ENCODE peak calls at places on chromosomes 4 and X, in seven cellular contexts. V is H9, W is cardiac fibroblast, R is omental fat pad, N is heart left ventricle, S is uterus, C is GM06990. Y is an unnamed sample.

GRCh38 chrX:134388161-134389109 is 71.5 kb upstream of the HPRT1 start:
- DNase-seq in C (peak), S (no peak), R (no peak), V (no peak), N (no peak), W (no peak), Y (peak)

GRCh38 chr4:62408467-62408866 is 1208.3 kb downstream of the ADGRL3 start:
- DNase-seq in R (no peak), S (no peak), C (no peak), V (no peak), W (no peak), N (no peak), Y (no peak)

GRCh38 chr4:39495446-39496208 is 31.6 kb downstream of the UGDH start:
- DNase-seq in W (peak), C (no peak), V (no peak), N (no peak), S (no peak), R (no peak), Y (no peak)

GRCh38 chrX:24485976-24486680 is 21.0 kb downstream of the PDK3 start:
- DNase-seq in N (no peak), V (no peak), R (no peak), S (no peak), W (no peak), C (no peak), Y (no peak)

GRCh38 chr4:102299708-102300107 is 45.6 kb downstream of the SLC39A8 start:
- DNase-seq in C (peak), R (no peak), W (peak), V (peak), S (no peak), N (no peak), Y (peak)

GRCh38 chrX:72052415-72053090 is 79.2 kb downstream of the RTL5 start:
- DNase-seq in S (no peak), V (peak), C (no peak), W (no peak), N (no peak), R (no peak), Y (no peak)

GRCh38 chr4:54322817-54323417 is 93.8 kb downstream of the PDGFRA start:
- DNase-seq in R (peak), W (peak), N (peak), V (peak), S (peak), C (peak), Y (peak)

GRCh38 chrX:1102786-1103185 is 109.7 kb downstream of the CRLF2 start:
- DNase-seq in C (no peak), V (no peak), W (no peak), N (no peak), R (no peak), S (no peak), Y (no peak)

GRCh38 chr4:87961993-87962791 is 13.3 kb upstream of the SPP1 start:
- DNase-seq in R (no peak), C (no peak), S (no peak), W (peak), N (no peak), V (no peak), Y (no peak)

GRCh38 chr4:88297131-88297530 is 12.8 kb upstream of the PPM1K start:
- DNase-seq in W (no peak), S (no peak), R (no peak), V (no peak), C (no peak), N (no peak), Y (no peak)

GRCh38 chrX:57285001-57285400 is 1.5 kb upstream of the FAAH2 start:
- DNase-seq in V (no peak), S (no peak), N (no peak), C (no peak), W (no peak), R (no peak), Y (no peak)

GRCh38 chrX:57282568-57282967 is 3.9 kb upstream of the FAAH2 start:
- DNase-seq in V (no peak), W (no peak), N (no peak), R (no peak), C (no peak), S (no peak), Y (no peak)

GRCh38 chrX:57289089-57289488 is 2.6 kb downstream of the FAAH2 start:
- DNase-seq in C (no peak), W (no peak), S (no peak), V (no peak), N (no peak), R (no peak), Y (no peak)

DNA sequence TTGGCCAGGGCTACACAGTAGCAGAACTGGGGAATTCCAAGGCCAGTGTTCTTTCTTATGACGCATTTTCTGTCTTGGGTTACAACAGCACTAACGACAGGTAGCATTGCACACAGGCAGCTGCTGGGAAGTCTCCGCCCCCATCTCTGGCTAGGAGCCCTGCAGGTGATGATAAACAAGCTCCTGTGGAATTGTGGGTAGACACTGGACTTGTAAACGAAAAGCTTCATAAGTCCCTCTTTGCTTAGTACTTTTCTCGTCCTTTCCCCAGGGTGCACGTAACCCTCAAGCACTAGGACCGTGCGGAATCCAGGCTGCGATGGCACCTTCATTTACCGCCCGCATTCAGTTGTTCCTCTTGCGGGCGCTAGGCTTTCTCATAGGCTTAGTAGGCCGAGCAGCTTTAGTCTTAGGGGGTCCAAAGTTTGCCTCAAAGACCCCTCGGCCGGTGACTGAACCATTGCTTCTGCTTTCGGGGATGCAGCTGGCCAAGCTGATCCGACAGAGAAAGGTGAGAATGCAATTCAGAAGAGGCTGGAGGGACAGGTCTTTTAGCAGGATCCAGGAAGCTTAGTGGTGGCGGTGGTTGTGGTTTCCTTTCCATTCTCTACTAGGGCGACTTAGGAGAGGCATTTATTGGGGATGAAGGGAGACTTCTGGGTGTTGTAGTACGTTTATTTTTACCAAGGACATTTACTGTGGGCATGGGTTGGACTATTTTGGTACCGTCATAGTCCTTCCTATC is at the start of gene FAAH2:
- DNase-seq in W (no peak), S (no peak), V (peak), N (no peak), R (no peak), C (peak), Y (peak)
- TF ChIP-seq CTCF in W (no peak), S (no peak), V (peak), N (no peak), R (no peak), C (no peak), Y (no peak)

GRCh38 chrX:12949927-12950656 is 24.8 kb upstream of the TMSB4X start:
- DNase-seq in R (peak), W (peak), S (peak), N (peak), C (peak), V (no peak), Y (peak)

GRCh38 chrX:12951590-12951965 is 23.3 kb upstream of the TMSB4X start:
- DNase-seq in W (no peak), N (no peak), R (no peak), S (no peak), V (no peak), C (no peak), Y (no peak)

GRCh38 chrX:12953420-12953819 is 21.5 kb upstream of the TMSB4X start:
- DNase-seq in V (no peak), S (no peak), W (no peak), C (no peak), N (no peak), R (no peak), Y (no peak)

GRCh38 chrX:12949205-12949926 is 25.5 kb upstream of the TMSB4X start:
- DNase-seq in N (no peak), W (peak), V (no peak), R (no peak), C (no peak), S (no peak), Y (no peak)

GRCh38 chrX:12950851-12951589 is 23.9 kb upstream of the TMSB4X start:
- DNase-seq in W (peak), C (peak), S (no peak), V (peak), N (peak), R (no peak), Y (no peak)
- TF ChIP-seq CTCF in W (peak), C (peak), S (no peak), V (peak), N (peak), R (no peak), Y (peak)

GRCh38 chr4:57090099-57090498 is 20.1 kb downstream of the IGFBP7 start:
- DNase-seq in R (no peak), S (no peak), V (no peak), C (no peak), N (no peak), W (peak), Y (no peak)

GRCh38 chr4:57093816-57094481 is 16.2 kb downstream of the IGFBP7 start:
- DNase-seq in C (no peak), R (no peak), S (peak), V (no peak), N (no peak), W (no peak), Y (no peak)

GRCh38 chr4:57094482-57095223 is 15.5 kb downstream of the IGFBP7 start:
- DNase-seq in N (no peak), W (peak), C (no peak), R (no peak), V (no peak), S (no peak), Y (no peak)

GRCh38 chr4:57089549-57089948 is 20.6 kb downstream of the IGFBP7 start:
- DNase-seq in V (no peak), R (no peak), C (no peak), S (no peak), W (peak), N (no peak), Y (no peak)

DNA sequence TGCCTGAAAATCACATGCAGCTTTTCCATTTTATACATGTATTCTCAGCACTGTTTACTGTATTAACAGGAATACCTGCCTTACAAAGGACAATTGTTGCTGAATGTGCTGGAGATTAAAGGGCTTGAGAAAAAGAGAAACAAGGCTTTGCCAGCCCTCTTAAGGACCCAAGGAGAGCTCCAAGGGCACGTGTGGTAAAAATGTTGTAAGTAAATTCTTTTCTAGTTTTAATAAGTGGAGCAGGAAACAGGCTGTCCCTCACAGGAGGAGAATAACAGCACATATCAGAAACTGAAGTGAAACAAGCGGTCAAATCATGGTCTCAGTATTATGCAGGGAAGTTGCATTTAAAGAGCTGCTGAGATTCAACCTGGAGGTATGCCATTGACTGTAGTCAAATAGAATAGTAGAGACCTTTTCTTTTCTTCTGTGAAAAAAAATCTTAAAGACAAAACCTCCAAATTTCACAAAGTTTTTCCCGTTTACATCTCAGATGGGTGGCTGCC is 18.5 kb downstream of the IGFBP7 start:
- DNase-seq in W (no peak), N (no peak), S (no peak), C (no peak), R (no peak), V (no peak), Y (peak)
- TF ChIP-seq CTCF in W (no peak), N (no peak), S (no peak), C (no peak), R (no peak), V (no peak), Y (no peak)

GRCh38 chr4:145681518-145681917 is 1.6 kb downstream of the C4orf51 start:
- DNase-seq in N (no peak), V (no peak), W (no peak), S (no peak), R (no peak), C (no peak), Y (no peak)

GRCh38 chr4:145680902-145681301 is 956 bp downstream of the C4orf51 start:
- DNase-seq in W (no peak), N (no peak), S (no peak), C (no peak), R (no peak), V (no peak), Y (no peak)

GRCh38 chr4:145679991-145680455 is at the start of gene C4orf51:
- DNase-seq in V (no peak), R (no peak), S (no peak), C (no peak), N (no peak), W (peak), Y (no peak)

GRCh38 chr4:145679520-145679919 is 426 bp upstream of the C4orf51 start:
- DNase-seq in W (peak), V (no peak), N (peak), R (no peak), S (no peak), C (no peak), Y (no peak)

DNA sequence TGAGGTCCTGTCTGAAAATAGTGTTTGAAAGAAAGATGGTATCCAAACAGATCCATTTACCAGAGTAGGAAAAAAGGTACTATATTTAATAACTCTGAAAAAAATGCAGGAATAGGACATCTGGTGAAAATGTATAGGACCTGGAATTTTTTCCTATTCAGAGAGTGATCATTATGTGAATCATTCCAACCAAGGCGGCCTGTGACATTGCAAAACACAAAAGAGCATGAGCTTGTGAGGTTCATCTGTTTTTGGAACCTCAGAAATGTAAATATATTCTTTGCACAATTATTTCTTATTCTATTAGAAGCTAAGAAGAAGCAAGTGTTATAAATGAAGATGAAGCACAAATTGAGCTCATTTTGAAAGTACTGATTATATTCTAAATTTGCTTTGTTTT is 2.0 kb downstream of the C4orf51 start:
- DNase-seq in R (no peak), N (no peak), S (no peak), V (no peak), W (peak), C (no peak), Y (no peak)
- TF ChIP-seq CTCF in R (no peak), N (no peak), S (no peak), V (no peak), W (no peak), C (no peak), Y (no peak)

GRCh38 chrX:131139072-131139471 is 80.9 kb downstream of the ARHGAP36 start:
- DNase-seq in W (no peak), R (no peak), V (no peak), S (no peak), C (no peak), N (no peak), Y (no peak)
- TF ChIP-seq CTCF in W (no peak), R (no peak), V (no peak), S (no peak), C (no peak), N (no peak), Y (no peak)

DNA sequence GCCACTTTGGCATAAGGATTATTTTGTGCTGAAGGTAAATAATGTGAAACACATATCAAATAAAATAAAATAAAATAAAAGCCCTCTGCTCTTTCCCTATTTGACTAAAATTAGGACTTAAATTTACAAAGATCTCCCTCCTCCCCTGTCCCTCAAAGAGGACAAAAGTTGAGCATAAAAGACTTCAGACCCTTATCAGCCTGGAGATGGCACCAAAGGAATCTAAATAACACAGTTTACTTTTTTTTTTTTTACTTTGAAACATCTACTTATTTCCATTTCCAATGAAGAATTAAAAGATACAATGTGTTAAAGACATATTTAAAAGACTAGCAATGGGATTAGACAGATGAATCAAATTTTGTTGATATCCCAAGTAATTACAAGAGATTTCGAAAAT is 89.7 kb downstream of the EPHA5 start:
- DNase-seq in W (peak), S (no peak), V (no peak), R (no peak), C (no peak), N (no peak), Y (no peak)
- TF ChIP-seq CTCF in W (no peak), S (no peak), V (peak), R (no peak), C (no peak), N (no peak), Y (no peak)

GRCh38 chr4:128427832-128428366 is 140.3 kb upstream of the PGRMC2 start:
- DNase-seq in N (peak), C (no peak), V (no peak), W (peak), S (no peak), R (no peak), Y (no peak)
- TF ChIP-seq CTCF in N (peak), C (peak), V (peak), W (peak), S (peak), R (no peak), Y (no peak)

DNA sequence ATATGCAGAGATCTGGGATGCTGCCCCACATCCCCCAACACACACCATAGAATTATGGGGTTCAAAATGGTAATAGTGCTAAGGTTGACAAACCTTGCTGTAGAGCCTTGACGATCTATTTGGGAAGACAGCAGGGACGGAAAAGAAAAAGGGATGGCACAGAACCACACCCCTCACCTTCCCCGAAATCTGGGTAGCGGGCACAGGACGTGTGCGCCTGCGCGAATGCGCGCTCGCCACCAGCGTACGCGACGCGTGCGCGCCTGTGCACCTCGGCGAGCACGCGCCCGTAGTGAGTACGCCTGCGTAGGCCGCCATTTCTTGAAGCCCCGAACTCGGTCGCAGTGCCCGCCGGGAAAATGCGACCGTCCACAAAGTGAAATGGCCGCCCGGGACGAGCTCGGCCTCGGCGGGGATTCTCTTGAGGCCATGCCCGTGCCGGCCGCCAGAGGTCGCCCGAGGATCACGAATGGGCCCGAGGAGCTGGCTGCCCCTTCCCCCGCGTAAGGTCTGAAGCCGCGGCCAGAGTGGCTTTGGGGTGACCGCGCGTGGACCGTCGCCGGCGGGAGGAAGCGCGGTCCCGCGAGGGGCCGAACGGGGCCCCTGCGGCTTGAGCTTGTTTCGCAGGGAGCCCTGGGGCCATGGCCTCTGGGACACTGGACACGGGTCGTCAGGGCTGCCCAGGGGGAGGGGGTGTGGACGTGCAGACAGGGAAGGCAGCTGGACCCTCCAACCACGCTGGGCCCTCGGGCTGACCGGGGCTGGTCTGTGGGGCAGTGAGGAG is 43.7 kb downstream of the ZNF185 start:
- DNase-seq in V (peak), N (peak), W (peak), C (peak), S (peak), R (peak), Y (peak)
- TF ChIP-seq CTCF in V (peak), N (peak), W (peak), C (peak), S (peak), R (peak), Y (peak)

DNA sequence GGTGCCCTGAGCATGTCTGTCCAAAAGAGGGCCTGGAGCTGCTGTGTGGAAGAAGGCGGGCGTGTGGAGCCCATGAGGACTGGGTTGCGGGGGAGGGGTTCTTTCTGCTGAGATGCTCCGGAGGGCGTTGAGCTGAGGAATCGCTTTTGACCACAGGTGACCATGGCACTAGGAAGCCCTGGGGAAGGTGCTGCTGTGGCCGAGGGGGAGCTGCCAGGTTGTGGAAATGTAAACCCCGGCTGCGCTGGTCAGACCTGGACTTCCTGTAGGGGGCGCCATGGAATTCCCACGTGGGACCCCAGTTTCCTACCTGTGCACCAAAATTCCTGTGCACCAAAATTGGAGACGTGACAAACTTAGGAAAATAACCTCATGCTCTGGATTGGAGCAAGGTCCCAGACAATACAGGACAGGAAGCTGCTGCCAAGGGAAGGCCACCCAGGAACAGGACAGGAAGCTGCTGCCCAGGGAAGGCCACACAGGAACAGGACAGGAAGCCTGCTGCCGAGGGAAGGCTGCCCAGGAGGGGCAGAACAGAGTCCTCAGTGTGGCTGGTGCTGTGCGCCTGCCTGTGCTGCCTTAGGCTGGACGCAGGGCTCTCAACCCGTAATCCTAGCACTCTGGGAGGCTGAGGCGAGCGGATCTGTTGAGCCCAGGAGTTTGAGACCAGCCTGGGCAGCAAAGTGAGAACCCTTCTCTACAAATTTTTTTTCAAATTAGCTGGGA is 28.4 kb upstream of the UVSSA start:
- DNase-seq in N (no peak), W (no peak), C (no peak), V (peak), S (no peak), R (no peak), Y (no peak)
- TF ChIP-seq CTCF in N (no peak), W (peak), C (peak), V (peak), S (no peak), R (no peak), Y (peak)